ENCODE peak calls at places on chromosomes 4 and X, in ten cellular contexts. D, J, R, S, M, T, P, X, A and C are unnamed samples.

GRCh38 chr4:99029852-99030251 is 34.3 kb downstream of the METAP1 start:
- DNase-seq in D (no peak), J (no peak), R (no peak), S (no peak), M (no peak), T (peak; percentile 74), P (no peak), X (no peak), A (no peak), C (peak; percentile 24)

GRCh38 chr4:81773557-81773956 is 301.9 kb upstream of the RASGEF1B start:
- DNase-seq in D (no peak), J (no peak), R (no peak), S (no peak), M (no peak), T (no peak), P (no peak), X (no peak), A (no peak), C (no peak)

GRCh38 chr4:28225005-28225404 is 1364.4 kb downstream of the STIM2 start:
- DNase-seq in D (no peak), J (no peak), R (no peak), S (no peak), M (peak; percentile 69), T (peak; percentile 27), P (no peak), X (no peak), A (no peak), C (peak; percentile 42)

GRCh38 chr4:119729815-119730643 is 101.4 kb upstream of the PDE5A start:
- DNase-seq in D (peak; percentile 43), J (no peak), R (no peak), S (no peak), M (peak; percentile 91), T (peak; percentile 97), P (peak; percentile 84), X (no peak), A (no peak), C (no peak)

GRCh38 chrX:13432776-13433605 is 113.1 kb upstream of the ATXN3L start:
- DNase-seq in D (no peak), J (no peak), R (no peak), S (no peak), M (no peak), T (peak; percentile 91), P (peak; percentile 48), X (no peak), A (no peak), C (no peak)

GRCh38 chr4:19945501-19945900 is 306.2 kb upstream of the SLIT2 start:
- DNase-seq in D (no peak), J (no peak), R (no peak), S (no peak), M (no peak), T (no peak), P (no peak), X (no peak), A (no peak), C (no peak)

GRCh38 chr4:84412062-84412461 is 87.0 kb downstream of the NKX6-1 start:
- DNase-seq in D (no peak), J (no peak), R (no peak), S (no peak), M (no peak), T (no peak), P (no peak), X (no peak), A (no peak), C (no peak)

GRCh38 chr4:52199574-52200338 is 148.7 kb downstream of the SPATA18 start:
- DNase-seq in D (no peak), J (no peak), R (no peak), S (no peak), M (peak; percentile 17), T (peak; percentile 3), P (no peak), X (no peak), A (no peak), C (peak; percentile 89)

GRCh38 chr4:148986951-148987350 is 544.7 kb upstream of the NR3C2 start:
- DNase-seq in D (no peak), J (no peak), R (no peak), S (no peak), M (peak; percentile 88), T (no peak), P (no peak), X (no peak), A (no peak), C (peak; percentile 42)

GRCh38 chrX:42624524-42624923 is 153.4 kb downstream of the PPP1R2C start:
- DNase-seq in D (no peak), J (no peak), R (no peak), S (no peak), M (no peak), T (no peak), P (no peak), X (no peak), A (no peak), C (no peak)

GRCh38 chr4:40856836-40857362 is 107.1 kb downstream of the NSUN7 start:
- DNase-seq in D (peak; percentile 68), J (no peak), R (peak; percentile 83), S (peak; percentile 83), M (peak; percentile 33), T (peak; percentile 69), P (no peak), X (peak; percentile 82), A (peak; percentile 68), C (no peak)

GRCh38 chrX:261167-261857 is 19.9 kb upstream of the PLCXD1 start:
- DNase-seq in D (no peak), J (no peak), R (no peak), S (no peak), M (peak; percentile 33), T (peak; percentile 46), P (no peak), X (peak; percentile 46), A (no peak), C (no peak)
- TF ChIP-seq CTCF in D (no peak), J (no peak), R (no peak), S (no peak), M (no peak), T (no peak), P (no peak), X (no peak), A (no peak), C (no peak)

GRCh38 chrX:129540725-129541184 is 696 bp downstream of the OCRL start:
- DNase-seq in D (peak; percentile 24), J (no peak), R (no peak), S (no peak), M (peak; percentile 32), T (no peak), P (no peak), X (peak; percentile 51), A (no peak), C (no peak)
- H3K4me3 ChIP-seq in D (peak overlapping the region; percentile 78), J (peak overlapping the region; percentile 42), R (peak overlapping the region; percentile 82), S (peak overlapping the region; percentile 55), M (peak overlapping the region; percentile 55), T (peak overlapping the region; percentile 36), P (peak overlapping the region; percentile 70), X (peak overlapping the region; percentile 68), A (peak overlapping the region; percentile 44), C (peak overlapping the region; percentile 61)

DNA sequence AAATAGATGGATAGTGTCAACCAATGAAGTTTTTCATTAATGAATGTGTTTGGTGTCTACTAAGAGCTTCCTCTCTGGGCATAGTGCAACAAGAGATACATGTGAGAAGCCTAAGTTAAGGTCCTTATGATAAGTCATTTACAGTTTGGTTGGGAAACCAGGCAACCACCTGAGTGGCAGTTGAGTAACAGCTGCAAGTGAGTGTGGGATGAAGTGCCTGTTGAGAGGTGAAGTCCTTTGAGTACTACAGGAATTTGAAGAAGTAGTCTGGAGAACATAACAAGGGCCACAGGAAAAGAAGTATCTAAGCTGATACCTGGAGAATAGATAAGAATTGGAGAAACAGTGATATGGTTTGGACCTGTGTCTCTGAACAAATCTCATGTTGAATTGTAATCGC is 48.5 kb upstream of the FRMPD4 start:
- DNase-seq in D (no peak), J (no peak), R (no peak), S (no peak), M (no peak), T (no peak), P (no peak), X (no peak), A (peak; percentile 57), C (no peak)
- TF ChIP-seq CTCF in D (no peak), J (no peak), R (no peak), S (no peak), M (no peak), T (no peak), P (no peak), X (no peak), A (no peak), C (no peak)

GRCh38 chr4:6093671-6094070 is 75.4 kb upstream of the C4orf50 start:
- DNase-seq in D (no peak), J (no peak), R (no peak), S (no peak), M (no peak), T (no peak), P (no peak), X (no peak), A (no peak), C (no peak)
- H3K4me3 ChIP-seq in D (no peak overlapping the region), J (no peak overlapping the region), R (no peak overlapping the region), S (no peak overlapping the region), M (no peak overlapping the region), T (no peak overlapping the region), P (no peak overlapping the region), X (no peak overlapping the region), A (no peak overlapping the region), C (no peak overlapping the region)

GRCh38 chrX:69568828-69569227 is 47.1 kb upstream of the EDA start:
- DNase-seq in D (no peak), J (no peak), R (no peak), S (no peak), M (no peak), T (no peak), P (no peak), X (no peak), A (no peak), C (no peak)
- TF ChIP-seq CTCF in D (no peak), J (no peak), R (no peak), S (no peak), M (no peak), T (no peak), P (no peak), X (no peak), A (no peak), C (no peak)